ENCODE peak calls at places on chromosomes 12 and 14, in four cellular contexts. J, I, S and X are unnamed samples.

GRCh38 chr14:97277711-97278110 is 480.5 kb downstream of the VRK1 start:
- DNase-seq in J (no peak), I (no peak), S (no peak), X (no peak)

GRCh38 chr14:52272375-52272774 is 4.9 kb downstream of the PTGDR start:
- DNase-seq in J (peak), I (no peak), S (no peak), X (no peak)

GRCh38 chr12:89862511-89863331 is 154.1 kb upstream of the ATP2B1 start:
- DNase-seq in J (no peak), I (no peak), S (no peak), X (no peak)

GRCh38 chr14:76918176-76918750 is 92.1 kb downstream of the LRRC74A start:
- DNase-seq in J (peak), I (peak), S (no peak), X (peak)

GRCh38 chr14:20790439-20791116 is 9.5 kb downstream of the RNASE6 start:
- DNase-seq in J (no peak), I (no peak), S (no peak), X (no peak)

GRCh38 chr12:69266045-69266635 is 26.8 kb downstream of the CPSF6 start:
- DNase-seq in J (peak), I (no peak), S (peak), X (peak)

GRCh38 chr12:122354958-122355641 is 67.4 kb downstream of the CLIP1 start:
- DNase-seq in J (no peak), I (no peak), S (no peak), X (no peak)

GRCh38 chr12:118714051-118714460 is 267.3 kb upstream of the SRRM4 start:
- DNase-seq in J (no peak), I (no peak), S (no peak), X (no peak)

GRCh38 chr14:91244501-91244901 is at the start of gene GPR68:
- DNase-seq in J (peak), I (peak), S (no peak), X (peak)

GRCh38 chr14:20697273-20698017 is 8.9 kb downstream of the ANG start:
- DNase-seq in J (peak), I (no peak), S (peak), X (no peak)

GRCh38 chr12:108514468-108514972 is 557 bp upstream of the FICD start:
- DNase-seq in J (no peak), I (no peak), S (no peak), X (no peak)

GRCh38 chr12:30997685-30998440 is 71.3 kb downstream of the TSPAN11 start:
- DNase-seq in J (no peak), I (no peak), S (no peak), X (no peak)

GRCh38 chr12:3458041-3458440 is 33.0 kb upstream of the PRMT8 start:
- DNase-seq in J (peak), I (peak), S (no peak), X (no peak)

GRCh38 chr12:60920841-60921495 is 1325.1 kb downstream of the SLC16A7 start:
- DNase-seq in J (peak), I (no peak), S (no peak), X (no peak)

DNA sequence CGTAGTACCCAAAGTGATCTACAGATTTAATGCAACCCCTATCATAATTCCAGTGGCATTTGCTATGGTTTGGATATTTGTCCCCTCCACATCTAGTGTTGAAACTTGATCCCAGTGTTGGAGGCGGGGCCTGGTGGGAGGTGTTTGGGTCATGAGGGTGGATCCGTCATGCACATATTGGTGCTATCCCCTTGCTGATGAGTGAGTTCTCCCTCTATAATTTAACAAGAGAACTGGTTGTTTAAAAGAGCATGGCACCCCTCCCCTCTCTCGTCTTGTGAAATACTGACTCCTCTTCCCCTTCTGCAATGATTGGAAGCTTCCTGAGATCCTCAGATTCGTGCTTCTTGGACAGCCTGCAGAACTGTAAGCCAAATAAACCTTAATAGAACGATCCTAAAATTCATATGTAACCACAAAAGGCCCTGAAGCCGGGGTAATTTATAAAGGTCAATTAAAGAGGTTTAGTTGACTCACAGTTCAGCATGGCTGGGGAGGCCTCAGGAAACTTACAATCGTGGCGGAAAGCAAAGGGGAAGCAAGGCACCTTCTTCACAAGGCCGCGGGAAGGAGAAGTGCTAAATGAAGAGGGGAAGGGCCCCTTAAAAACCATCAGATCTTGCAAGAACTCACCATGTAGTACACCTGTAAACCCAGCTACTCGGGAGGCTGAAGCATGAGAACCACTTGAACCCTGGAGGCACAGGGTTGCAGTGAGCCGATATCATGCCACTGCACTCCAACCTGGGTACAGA is 41.2 kb downstream of the SLC39A9 start:
- DNase-seq in J (no peak), I (no peak), S (no peak), X (no peak)
- H3K4me3 ChIP-seq in J (no peak), I (no peak), S (no peak), X (no peak)

DNA sequence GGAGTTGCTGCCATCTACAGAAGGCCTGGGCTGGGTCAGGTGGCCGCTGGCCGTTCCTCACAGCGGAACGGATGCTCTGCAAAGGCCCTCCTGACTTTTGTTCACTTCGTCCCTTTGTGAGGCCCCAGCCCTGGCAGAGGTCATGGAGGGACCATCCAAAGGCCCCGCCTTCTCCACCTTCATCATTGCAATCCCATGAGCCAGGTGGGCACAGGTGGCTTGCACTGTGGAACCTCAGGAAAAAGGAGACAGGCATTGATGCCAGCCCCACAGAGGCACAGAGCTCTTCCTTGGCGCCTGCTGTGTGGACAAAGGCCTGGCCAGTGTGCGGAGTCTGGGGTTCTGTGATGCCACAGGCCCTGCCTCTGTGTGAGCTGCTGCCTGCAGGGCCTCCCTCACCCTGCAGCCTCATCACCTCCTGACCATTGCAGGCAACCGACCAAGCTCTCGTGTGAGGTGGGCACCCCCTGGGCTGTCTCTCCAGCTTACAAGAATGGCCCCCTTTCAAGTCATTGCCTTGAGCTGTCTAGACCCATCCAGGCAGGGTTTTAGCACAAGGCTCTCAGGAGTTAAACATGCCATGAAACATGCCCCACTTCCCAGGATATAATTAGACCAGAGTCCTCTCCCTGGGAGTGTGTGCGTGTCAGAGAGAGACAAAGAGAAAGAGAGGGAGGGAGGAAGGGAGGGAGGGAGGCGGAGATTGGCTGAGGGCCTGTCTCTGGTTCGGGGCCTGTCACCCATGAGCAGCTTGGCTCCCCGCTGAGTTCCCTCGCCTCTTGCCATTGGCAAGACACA is 19.3 kb downstream of the NFKBIA start:
- DNase-seq in J (peak), I (peak), S (no peak), X (peak)
- H3K4me3 ChIP-seq in J (no peak), I (no peak), S (no peak), X (no peak)

GRCh38 chr14:63228221-63228620 is 24.0 kb downstream of the RHOJ start:
- DNase-seq in J (no peak), I (no peak), S (no peak), X (no peak)
- H3K4me3 ChIP-seq in J (no peak), I (no peak), S (no peak), X (no peak)

GRCh38 chr12:55933158-55933798 is 2.3 kb downstream of the DGKA start:
- DNase-seq in J (no peak), I (no peak), S (no peak), X (no peak)

GRCh38 chr12:55935742-55936151 is 4.8 kb downstream of the DGKA start:
- DNase-seq in J (no peak), I (no peak), S (no peak), X (no peak)

GRCh38 chr12:55934343-55934742 is 3.4 kb downstream of the DGKA start:
- DNase-seq in J (no peak), I (no peak), S (no peak), X (peak)

GRCh38 chr12:55933799-55934174 is 2.8 kb downstream of the DGKA start:
- DNase-seq in J (no peak), I (no peak), S (no peak), X (no peak)

DNA sequence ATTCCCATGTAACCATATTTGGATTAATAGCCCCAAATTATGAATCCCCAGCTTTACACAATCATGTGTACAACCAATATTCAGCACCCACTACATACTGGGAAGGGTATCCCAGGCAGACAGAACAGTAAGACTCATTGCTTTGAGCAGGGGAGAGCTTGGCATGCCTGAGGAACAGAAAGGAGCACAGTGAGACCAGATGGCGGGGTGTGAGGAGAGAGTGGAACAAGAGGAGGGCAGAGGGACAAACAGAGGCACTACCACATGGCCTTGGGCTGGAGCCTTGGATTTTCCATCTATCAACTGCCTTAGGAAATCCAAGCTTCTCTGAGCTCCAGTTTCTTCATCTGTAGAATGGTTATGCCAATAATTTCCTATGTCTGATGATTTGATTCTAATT is 3.8 kb downstream of the DGKA start:
- DNase-seq in J (no peak), I (no peak), S (no peak), X (no peak)
- H3K4me3 ChIP-seq in J (no peak), I (no peak), S (no peak), X (no peak)

GRCh38 chr12:50117057-50117622 is 5.1 kb downstream of the COX14 start:
- DNase-seq in J (no peak), I (no peak), S (no peak), X (no peak)

GRCh38 chr12:50120521-50120920 is 8.5 kb downstream of the COX14 start:
- DNase-seq in J (no peak), I (no peak), S (no peak), X (no peak)

GRCh38 chr12:50120953-50121352 is 8.9 kb downstream of the COX14 start:
- DNase-seq in J (no peak), I (no peak), S (no peak), X (no peak)

GRCh38 chr12:50119387-50119786 is 7.4 kb downstream of the COX14 start:
- DNase-seq in J (no peak), I (no peak), S (no peak), X (no peak)

GRCh38 chr12:50121636-50122035 is 9.6 kb downstream of the COX14 start:
- DNase-seq in J (no peak), I (no peak), S (no peak), X (no peak)
- H3K4me3 ChIP-seq in J (no peak), I (no peak), S (no peak), X (no peak)

DNA sequence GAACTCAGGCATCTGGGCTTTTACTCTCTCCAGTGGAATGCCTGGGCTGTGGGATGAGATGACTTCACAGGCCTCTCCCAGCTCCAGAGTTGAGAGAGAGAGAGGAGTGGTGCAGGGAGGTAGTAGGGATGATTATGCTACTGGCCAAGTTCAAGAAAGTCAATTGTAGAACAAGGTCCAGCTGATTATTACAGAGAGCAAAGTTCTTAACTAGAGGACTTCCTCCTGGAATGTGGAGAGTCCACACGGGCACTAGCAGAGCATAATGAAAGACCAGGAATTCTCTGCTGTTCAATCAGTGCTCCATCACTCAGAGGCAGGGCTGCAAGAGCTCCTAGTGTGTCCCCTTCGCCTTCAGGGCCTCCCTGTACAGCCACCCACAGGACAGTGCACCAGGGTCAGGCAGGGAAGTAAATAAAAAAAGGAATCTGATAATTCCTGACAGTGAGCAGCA is 651 bp upstream of the EMP1 start:
- DNase-seq in J (peak), I (no peak), S (no peak), X (no peak)
- H3K4me3 ChIP-seq in J (no peak), I (peak), S (peak), X (peak)

DNA sequence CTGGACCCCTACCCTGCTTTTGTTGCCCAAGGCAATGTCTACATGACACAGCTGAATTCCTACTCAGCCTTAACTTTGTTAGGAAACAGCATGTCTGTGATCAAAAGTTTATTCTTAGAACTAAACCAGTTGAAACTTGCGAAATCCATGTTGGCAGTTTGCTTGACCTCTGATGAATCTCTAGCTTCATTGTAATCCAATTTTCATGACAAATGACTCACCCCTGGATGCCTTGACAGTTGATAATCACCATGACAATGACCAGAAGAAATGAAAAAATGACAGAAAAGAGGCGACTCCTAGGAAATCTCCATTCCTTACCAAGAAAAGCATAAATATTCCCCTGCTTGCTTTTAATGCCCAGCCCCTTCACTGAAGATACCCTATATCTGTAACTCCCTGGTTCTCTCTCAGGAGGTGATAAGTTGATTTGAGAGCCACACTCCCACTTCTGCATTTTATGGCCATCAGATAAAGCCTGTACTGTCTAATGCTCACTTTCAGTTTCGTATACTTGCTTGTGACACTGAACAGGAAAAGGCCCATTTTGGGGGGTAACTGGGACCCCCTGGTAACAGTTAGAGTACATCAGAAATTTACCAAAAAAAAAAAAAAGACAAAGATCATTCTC is 148.6 kb upstream of the SYT10 start:
- DNase-seq in J (peak), I (no peak), S (no peak), X (peak)
- H3K4me3 ChIP-seq in J (no peak), I (no peak), S (no peak), X (no peak)

GRCh38 chr14:68210729-68211299 is 391.2 kb downstream of the RAD51B start:
- DNase-seq in J (peak), I (peak), S (peak), X (peak)
- H3K4me3 ChIP-seq in J (no peak), I (no peak), S (no peak), X (peak)

GRCh38 chr12:29463198-29463597 is 34.3 kb downstream of the OVCH1 start:
- DNase-seq in J (no peak), I (no peak), S (no peak), X (no peak)
- H3K4me3 ChIP-seq in J (no peak), I (no peak), S (no peak), X (no peak)